ENCODE peak calls at places on chromosomes 6 and 20, in four cellular contexts. R is WTC11, A is H1, C is GM23338. Q is an unnamed sample.

GRCh38 chr6:56661298-56661697 is 18.6 kb upstream of the DST start:
- DNase-seq in C (peak; percentile 67), A (no peak), R (no peak), Q (no peak)

GRCh38 chr6:169097336-169098052 is 156.2 kb downstream of the THBS2 start:
- DNase-seq in A (no peak), C (no peak), R (no peak), Q (no peak)

GRCh38 chr6:3393796-3394195 is 63.1 kb downstream of the SLC22A23 start:
- DNase-seq in A (no peak), R (no peak), C (no peak), Q (no peak)

GRCh38 chr6:83183082-83183828 is 9.8 kb downstream of the PGM3 start:
- DNase-seq in C (no peak), A (no peak), R (no peak), Q (no peak)

GRCh38 chr6:134372603-134373281 is 54.8 kb upstream of the SGK1 start:
- DNase-seq in C (no peak), A (no peak), R (no peak), Q (no peak)

GRCh38 chr6:28606424-28607391 is 81.0 kb downstream of the GPX5 start:
- DNase-seq in A (peak; percentile 84), R (peak; percentile 72), C (peak; percentile 93), Q (peak; percentile 83)

GRCh38 chr6:144722214-144722737 is 437.1 kb downstream of the UTRN start:
- DNase-seq in C (no peak), A (no peak), R (no peak), Q (no peak)

GRCh38 chr20:48824830-48825550 is 2.8 kb downstream of the PREX1 start:
- DNase-seq in C (no peak), A (no peak), R (no peak), Q (no peak)

GRCh38 chr6:26489926-26490575 is 10.1 kb upstream of the BTN1A1 start:
- DNase-seq in A (no peak), R (no peak), C (no peak), Q (no peak)

GRCh38 chr6:81995548-81996289 is 243.2 kb upstream of the TENT5A start:
- DNase-seq in C (no peak), A (no peak), R (no peak), Q (no peak)

GRCh38 chr20:59783020-59784010 is 150.1 kb downstream of the SYCP2 start:
- DNase-seq in A (peak; percentile 89), R (peak; percentile 87), C (peak; percentile 89), Q (peak; percentile 55)

GRCh38 chr6:2524090-2524489 is 226.6 kb downstream of the MYLK4 start:
- DNase-seq in A (no peak), R (no peak), C (peak; percentile 38), Q (peak; percentile 82)

GRCh38 chr6:161370882-161371281 is 97.0 kb upstream of the AGPAT4 start:
- DNase-seq in R (peak; percentile 78), A (peak; percentile 73), C (peak; percentile 87), Q (peak; percentile 60)

GRCh38 chr20:12838261-12838866 is 170.4 kb upstream of the SPTLC3 start:
- DNase-seq in C (peak; percentile 70), A (peak; percentile 63), R (peak; percentile 45), Q (peak; percentile 34)

GRCh38 chr6:121305957-121306607 is 28.2 kb downstream of the TBC1D32 start:
- DNase-seq in A (no peak), R (no peak), C (peak; percentile 64), Q (peak; percentile 59)

GRCh38 chr20:59165389-59165785 is 1.8 kb downstream of the ZNF831 start:
- DNase-seq in C (no peak), A (no peak), R (no peak), Q (no peak)

GRCh38 chr6:137724018-137724403 is 143.0 kb upstream of the TNFAIP3 start:
- DNase-seq in A (no peak), C (no peak), R (no peak), Q (peak; percentile 87)

GRCh38 chr6:28235912-28236452 is 10.9 kb downstream of the ZSCAN9 start:
- DNase-seq in C (no peak), A (no peak), R (no peak), Q (no peak)

GRCh38 chr20:41395669-41396664 is 29.3 kb upstream of the EMILIN3 start:
- DNase-seq in A (no peak), R (no peak), C (peak; percentile 46), Q (peak; percentile 76)

GRCh38 chr6:156886409-156886808 is 109.2 kb downstream of the ARID1B start:
- DNase-seq in C (no peak), A (no peak), R (no peak), Q (no peak)

GRCh38 chr20:54188132-54188835 is 14.5 kb upstream of the CYP24A1 start:
- DNase-seq in R (no peak), A (no peak), C (no peak), Q (no peak)

GRCh38 chr20:10922941-10923340 is 249.1 kb upstream of the JAG1 start:
- DNase-seq in C (no peak), A (no peak), R (no peak), Q (no peak)

GRCh38 chr6:113755449-113756289 is 101.5 kb upstream of the MARCKS start:
- DNase-seq in C (no peak), A (no peak), R (no peak), Q (no peak)

GRCh38 chr6:113754291-113754690 is 102.9 kb upstream of the MARCKS start:
- DNase-seq in C (no peak), R (no peak), A (no peak), Q (no peak)

GRCh38 chr6:113744886-113745285 is 112.3 kb upstream of the MARCKS start:
- DNase-seq in C (no peak), A (no peak), R (no peak), Q (no peak)

GRCh38 chr6:113750148-113750547 is 107.0 kb upstream of the MARCKS start:
- DNase-seq in C (no peak), R (no peak), A (no peak), Q (peak; percentile 10)
- TF ChIP-seq CREB1 in C (no peak), R (no peak), A (no peak), Q (no peak)

GRCh38 chr20:4099905-4100675 is 84.7 kb upstream of the RNF24 start:
- DNase-seq in C (no peak), R (no peak), A (no peak), Q (no peak)
- TF ChIP-seq CREB1 in C (no peak), R (no peak), A (no peak), Q (peak; percentile 98)

GRCh38 chr6:90062667-90063066 is 168.4 kb downstream of the GJA10 start:
- DNase-seq in R (no peak), A (no peak), C (no peak), Q (no peak)
- TF ChIP-seq CREB1 in R (no peak), A (no peak), C (no peak), Q (no peak)

GRCh38 chr6:34888441-34888820 is 589 bp upstream of the TAF11 start:
- DNase-seq in C (no peak), R (no peak), A (no peak), Q (no peak)

GRCh38 chr6:34891296-34891695 is 2.2 kb downstream of the ANKS1A start:
- DNase-seq in C (no peak), A (no peak), R (no peak), Q (no peak)

GRCh38 chr6:34887753-34888440 is at the start of gene TAF11:
- DNase-seq in R (peak; percentile 92), A (peak; percentile 93), C (peak; percentile 98), Q (peak; percentile 96)

GRCh38 chr6:34890526-34890910 is 1.5 kb downstream of the ANKS1A start:
- DNase-seq in C (no peak), A (no peak), R (no peak), Q (no peak)

DNA sequence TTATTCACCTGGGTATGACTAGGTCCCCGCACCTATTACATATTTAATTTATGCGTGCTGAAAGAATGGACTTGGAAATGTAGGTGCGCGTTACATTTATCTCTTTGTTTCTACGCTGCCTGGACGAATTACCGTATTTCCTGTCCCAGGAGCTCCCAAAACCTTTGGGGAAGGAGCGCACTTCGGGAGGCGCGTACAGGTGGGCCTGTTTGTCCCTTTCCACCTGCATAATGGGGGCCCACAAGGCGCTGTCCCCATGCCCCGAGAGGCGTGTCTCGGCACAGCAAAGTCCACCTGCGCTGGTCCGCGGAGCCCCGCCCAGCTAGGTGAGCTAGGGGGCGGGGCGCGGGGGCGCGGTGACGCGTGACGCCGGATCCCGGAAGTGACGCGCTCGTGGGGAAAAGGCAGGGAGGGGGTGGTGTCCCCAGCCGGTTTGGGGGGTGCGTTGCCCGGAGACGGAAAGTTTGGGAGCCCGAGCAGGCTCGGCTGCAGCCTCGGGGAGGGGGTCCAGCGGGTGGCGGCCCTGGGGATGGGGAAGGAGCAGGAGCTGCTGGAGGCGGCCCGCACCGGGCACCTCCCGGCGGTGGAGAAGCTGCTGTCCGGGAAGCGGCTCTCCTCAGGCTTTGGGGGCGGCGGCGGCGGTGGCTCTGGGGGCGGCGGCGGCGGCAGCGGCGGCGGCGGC is at the start of gene ANKS1A:
- DNase-seq in C (peak; percentile 95), A (peak; percentile 98), R (peak; percentile 93), Q (peak; percentile 76)
- TF ChIP-seq CREB1 in C (peak; percentile 96), A (peak; percentile 96), R (peak; percentile 66), Q (peak; percentile 97)

DNA sequence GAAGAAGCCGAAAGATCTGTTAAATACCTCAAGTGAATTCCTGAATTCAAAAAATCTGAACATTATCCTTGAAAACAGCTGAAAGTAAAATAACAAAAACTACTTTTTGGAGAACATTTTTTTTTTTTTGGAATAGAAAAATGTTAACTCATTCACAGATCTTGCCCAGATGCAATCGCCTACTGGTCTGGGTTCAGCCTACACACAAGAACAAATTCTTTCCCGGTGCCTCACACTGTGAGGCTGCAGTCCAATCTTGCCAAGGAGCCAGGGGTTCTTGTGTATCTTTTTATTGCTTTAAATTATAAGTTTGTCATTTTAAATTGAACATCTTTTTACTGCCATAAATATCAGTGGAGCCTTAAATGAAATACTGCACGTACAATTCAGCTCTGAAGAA is 41.2 kb upstream of the TMEM200A start:
- DNase-seq in R (no peak), A (no peak), C (no peak), Q (no peak)
- TF ChIP-seq CREB1 in R (no peak), A (no peak), C (no peak), Q (no peak)

DNA sequence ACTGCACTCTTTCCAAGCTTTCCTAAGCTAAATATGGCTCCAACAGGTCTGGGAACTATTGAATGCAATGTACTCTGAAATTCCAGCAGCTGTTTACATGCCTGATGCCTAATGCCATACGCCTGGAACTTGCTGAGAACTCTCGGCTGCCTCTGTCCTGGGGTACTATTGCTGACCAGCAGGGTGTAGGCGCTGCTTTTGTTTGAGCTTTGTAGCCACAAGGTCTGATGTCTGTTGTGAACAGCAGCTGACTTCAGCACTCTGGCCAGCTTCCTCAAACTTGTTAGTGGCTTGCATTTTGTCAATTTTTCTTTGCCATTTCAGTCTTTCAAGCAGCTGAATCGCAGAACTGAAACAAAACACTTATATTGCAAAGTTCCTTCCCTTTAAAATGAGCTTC is 26.7 kb downstream of the SAYSD1 start:
- DNase-seq in A (no peak), R (peak; percentile 75), C (peak; percentile 94), Q (peak; percentile 39)
- TF ChIP-seq CREB1 in A (peak; percentile 18), R (peak; percentile 36), C (no peak), Q (no peak)

GRCh38 chr6:159170999-159171712 is 2.0 kb downstream of the FNDC1 start:
- DNase-seq in C (no peak), A (no peak), R (no peak), Q (no peak)

GRCh38 chr6:159169557-159170332 is 545 bp downstream of the FNDC1 start:
- DNase-seq in R (peak; percentile 64), C (peak; percentile 86), A (peak; percentile 74), Q (no peak)

GRCh38 chr6:159170333-159170672 is 1.1 kb downstream of the FNDC1 start:
- DNase-seq in R (no peak), A (no peak), C (no peak), Q (no peak)

GRCh38 chr6:159169193-159169555 is at the start of gene FNDC1:
- DNase-seq in R (peak; percentile 63), A (peak; percentile 88), C (peak; percentile 75), Q (no peak)

GRCh38 chr6:159168536-159169192 is 536 bp upstream of the FNDC1 start:
- DNase-seq in A (peak; percentile 78), R (peak; percentile 79), C (peak; percentile 91), Q (peak; percentile 11)
- TF ChIP-seq CREB1 in A (no peak), R (no peak), C (no peak), Q (no peak)

GRCh38 chr6:160265869-160266476 is 7.4 kb upstream of the SLC22A2 start:
- DNase-seq in A (no peak), C (no peak), R (no peak), Q (no peak)
- TF ChIP-seq CREB1 in A (no peak), C (no peak), R (no peak), Q (no peak)

Q was measured in HepG2.